ENCODE peak calls at places on chromosome 15, in ten cellular contexts. Y is H54; P is CD4-positive, alpha-beta memory T cell; Q is body of pancreas; I is memory B cell; W is activated CD8-positive, alpha-beta memory T cell treated with anti-CD3 and anti-CD28 coated beads for 48 hours; T is activated CD4-positive, alpha-beta T cell treated with anti-CD3 and anti-CD28 coated beads, Interleukin-2, amount 10 ng/mL, durations not matched to agents 7 days and 5 days; O is Kasumi-1; D is erythroblast; V is fibroblast of lung. A is an unnamed sample.

GRCh38 chr15:39543651-39544050 is 37.2 kb upstream of the THBS1 start:
- DNase-seq in P (no peak), D (peak), O (no peak), Q (no peak), V (peak), I (no peak), W (no peak), T (no peak), Y (no peak), A (peak)

GRCh38 chr15:57572463-57572862 is 19.2 kb upstream of the MYZAP start:
- DNase-seq in W (no peak), V (no peak), Y (no peak), O (no peak), Q (no peak), I (no peak), P (no peak), T (no peak), D (no peak), A (no peak)

GRCh38 chr15:41887161-41887560 is 6.7 kb downstream of the SPTBN5 start:
- DNase-seq in Q (no peak), D (no peak), Y (no peak), T (no peak), V (no peak), P (no peak), O (no peak), I (no peak), W (no peak), A (no peak)

GRCh38 chr15:81030368-81030739 is 29.6 kb downstream of the TLNRD1 start:
- DNase-seq in Y (no peak), V (no peak), W (no peak), O (no peak), T (no peak), I (no peak), D (no peak), Q (no peak), P (no peak), A (no peak)

GRCh38 chr15:33638439-33638838 is 327.7 kb downstream of the RYR3 start:
- DNase-seq in I (no peak), W (no peak), V (no peak), Q (no peak), T (no peak), Y (no peak), P (no peak), D (no peak), O (no peak), A (no peak)

GRCh38 chr15:101022306-101022705 is 103.1 kb downstream of the LRRK1 start:
- DNase-seq in P (no peak), O (no peak), T (peak), Q (no peak), Y (no peak), D (no peak), I (no peak), V (no peak), W (no peak), A (peak)

GRCh38 chr15:60376677-60377095 is 21.1 kb downstream of the ANXA2 start:
- DNase-seq in T (no peak), W (no peak), Y (no peak), V (no peak), O (no peak), I (no peak), P (no peak), Q (no peak), D (no peak), A (peak)

GRCh38 chr15:58748787-58749531 is 548 bp downstream of the ADAM10 start:
- DNase-seq in P (peak), Q (peak), I (no peak), Y (no peak), O (no peak), D (peak), W (peak), V (peak), T (peak), A (peak)

GRCh38 chr15:89499156-89499555 is 2.8 kb upstream of the RHCG start:
- DNase-seq in Y (no peak), W (no peak), Q (no peak), D (no peak), V (no peak), I (no peak), P (no peak), T (no peak), O (no peak), A (peak)

GRCh38 chr15:92915766-92916435 is 15.8 kb downstream of the CHD2 start:
- DNase-seq in Y (no peak), O (no peak), V (no peak), T (no peak), I (no peak), W (no peak), D (no peak), P (no peak), Q (no peak), A (no peak)

GRCh38 chr15:81270781-81271491 is 53.0 kb downstream of the STARD5 start:
- DNase-seq in D (no peak), Y (no peak), Q (no peak), T (no peak), W (no peak), P (no peak), V (no peak), I (no peak), O (no peak), A (no peak)

GRCh38 chr15:64502537-64502936 is 42.2 kb downstream of the ZNF609 start:
- DNase-seq in Q (no peak), P (no peak), W (no peak), T (no peak), Y (no peak), O (peak), I (no peak), D (no peak), V (no peak), A (no peak)

GRCh38 chr15:29668120-29668602 is 154.1 kb downstream of the TJP1 start:
- DNase-seq in Y (peak), W (peak), I (no peak), V (peak), D (peak), T (peak), Q (peak), P (no peak), O (no peak), A (peak)

GRCh38 chr15:87954783-87955182 is 301.8 kb downstream of the NTRK3 start:
- DNase-seq in V (no peak), I (no peak), Y (no peak), T (no peak), P (no peak), D (no peak), W (no peak), O (no peak), Q (no peak), A (no peak)